ENCODE peak calls at places on chromosomes 6 and 20, in eight cellular contexts. D is lower lobe of right lung; M is activated T-helper 2 cell treated with anti-CD3 and anti-CD28 coated beads, Interferon-gamma antibody, Interleukin-2, Interleukin-4, amounts not matched to agents 10 μg/mL and 5 μg/mL and 100 μg/mL, durations not matched to agents 14 hours and 24 hours and 36 hours; A is neural progenitor cell; C is fibroblast of pulmonary artery; S is mesothelial cell of epicardium; W is hypothalamus; I is BE2C. G is an unnamed sample.

GRCh38 chr6:142013286-142013685 is 119.4 kb upstream of the GJE1 start:
- DNase-seq in D (no peak), M (no peak), A (no peak), C (peak; percentile 89), S (no peak), W (no peak), I (no peak), G (no peak)

GRCh38 chr6:31125162-31125561 is 4.9 kb upstream of the CDSN start:
- DNase-seq in D (peak; percentile 61), M (no peak), A (no peak), C (peak; percentile 86), S (no peak), W (no peak), I (no peak), G (no peak)

GRCh38 chr20:47489448-47489872 is 12.2 kb upstream of the NCOA3 start:
- DNase-seq in D (peak; percentile 60), M (peak; percentile 57), A (no peak), C (no peak), S (no peak), W (no peak), I (no peak), G (peak; percentile 35)

GRCh38 chr20:37542281-37542680 is 14.6 kb upstream of the BLCAP start:
- DNase-seq in D (no peak), M (no peak), A (no peak), C (no peak), S (no peak), W (no peak), I (no peak), G (no peak)

GRCh38 chr20:51705400-51705799 is 62.8 kb downstream of the ATP9A start:
- DNase-seq in D (no peak), M (no peak), A (peak; percentile 41), C (no peak), S (no peak), W (no peak), I (no peak), G (no peak)

GRCh38 chr6:159134701-159135364 is 34.4 kb upstream of the FNDC1 start:
- DNase-seq in D (no peak), M (peak; percentile 64), A (peak; percentile 76), C (peak; percentile 70), S (no peak), W (peak; percentile 20), I (peak; percentile 67), G (peak; percentile 77)

GRCh38 chr20:46905364-46906125 is 10.9 kb downstream of the EYA2 start:
- DNase-seq in D (no peak), M (no peak), A (no peak), C (peak; percentile 6), S (no peak), W (no peak), I (no peak), G (no peak)

GRCh38 chr6:14476793-14477531 is 359.4 kb downstream of the CD83 start:
- DNase-seq in D (no peak), M (no peak), A (no peak), C (peak; percentile 94), S (no peak), W (no peak), I (no peak), G (no peak)

GRCh38 chr6:138454976-138455706 is 44.2 kb downstream of the NHSL1 start:
- DNase-seq in D (peak; percentile 82), M (peak; percentile 61), A (no peak), C (no peak), S (no peak), W (no peak), I (no peak), G (no peak)

GRCh38 chr6:147116043-147116442 is 88.2 kb upstream of the STXBP5 start:
- DNase-seq in D (no peak), M (no peak), A (no peak), C (no peak), S (no peak), W (no peak), I (no peak), G (no peak)